ENCODE peak calls at places on chromosomes 13 and 19, in six cellular contexts. One of them, this sample, is unnamed.

GRCh38 chr19:15324791-15325519 is 7.4 kb downstream of the BRD4 start:
- DNase-seq in GM19239: no peak
- DNase-seq in stimulated activated CD8-positive, alpha-beta memory T cell treated with anti-CD3 and anti-CD28 coated beads, Interleukin-15, amount 100 ng/mL, for 24 hours: no peak
- DNase-seq in lower leg skin: no peak
- DNase-seq in amniotic stem cell: no peak
- DNase-seq in B cell: no peak
- DNase-seq in this sample: no peak

GRCh38 chr19:29614046-29614445 is 8.0 kb downstream of the POP4 start:
- DNase-seq in GM19239: no peak
- DNase-seq in stimulated activated CD8-positive, alpha-beta memory T cell treated with anti-CD3 and anti-CD28 coated beads, Interleukin-15, amount 100 ng/mL, for 24 hours: no peak
- DNase-seq in lower leg skin: no peak
- DNase-seq in amniotic stem cell: no peak
- DNase-seq in B cell: no peak
- DNase-seq in this sample: no peak

GRCh38 chr19:3499738-3500428 is 591 bp downstream of the DOHH start:
- DNase-seq in GM19239: no peak
- DNase-seq in stimulated activated CD8-positive, alpha-beta memory T cell treated with anti-CD3 and anti-CD28 coated beads, Interleukin-15, amount 100 ng/mL, for 24 hours: no peak
- DNase-seq in lower leg skin: no peak
- DNase-seq in amniotic stem cell: no peak
- DNase-seq in B cell: no peak
- DNase-seq in this sample: no peak

GRCh38 chr13:25602206-25602605 is 230.4 kb downstream of the ATP8A2 start:
- DNase-seq in GM19239: no peak
- DNase-seq in stimulated activated CD8-positive, alpha-beta memory T cell treated with anti-CD3 and anti-CD28 coated beads, Interleukin-15, amount 100 ng/mL, for 24 hours: no peak
- DNase-seq in lower leg skin: no peak
- DNase-seq in amniotic stem cell: no peak
- DNase-seq in B cell: no peak
- DNase-seq in this sample: no peak

GRCh38 chr19:29622191-29623070 is 16.3 kb downstream of the POP4 start:
- DNase-seq in GM19239: peak
- DNase-seq in stimulated activated CD8-positive, alpha-beta memory T cell treated with anti-CD3 and anti-CD28 coated beads, Interleukin-15, amount 100 ng/mL, for 24 hours: no peak
- DNase-seq in lower leg skin: no peak
- DNase-seq in amniotic stem cell: no peak
- DNase-seq in B cell: no peak
- DNase-seq in this sample: no peak

GRCh38 chr19:4518345-4519171 is at the start of gene PLIN4:
- DNase-seq in GM19239: no peak
- DNase-seq in stimulated activated CD8-positive, alpha-beta memory T cell treated with anti-CD3 and anti-CD28 coated beads, Interleukin-15, amount 100 ng/mL, for 24 hours: no peak
- DNase-seq in lower leg skin: no peak
- DNase-seq in amniotic stem cell: no peak
- DNase-seq in B cell: no peak
- DNase-seq in this sample: no peak

GRCh38 chr19:48895226-48895625 is 3.3 kb downstream of the TULP2 start:
- DNase-seq in GM19239: no peak
- DNase-seq in stimulated activated CD8-positive, alpha-beta memory T cell treated with anti-CD3 and anti-CD28 coated beads, Interleukin-15, amount 100 ng/mL, for 24 hours: no peak
- DNase-seq in lower leg skin: no peak
- DNase-seq in amniotic stem cell: no peak
- DNase-seq in B cell: no peak
- DNase-seq in this sample: no peak

GRCh38 chr19:51386882-51387520 is 773 bp downstream of the LIM2 start:
- DNase-seq in GM19239: no peak
- DNase-seq in stimulated activated CD8-positive, alpha-beta memory T cell treated with anti-CD3 and anti-CD28 coated beads, Interleukin-15, amount 100 ng/mL, for 24 hours: no peak
- DNase-seq in lower leg skin: no peak
- DNase-seq in amniotic stem cell: no peak
- DNase-seq in B cell: no peak
- DNase-seq in this sample: no peak

GRCh38 chr19:20359933-20360720 is 193.1 kb downstream of the ZNF486 start:
- DNase-seq in GM19239: no peak
- DNase-seq in stimulated activated CD8-positive, alpha-beta memory T cell treated with anti-CD3 and anti-CD28 coated beads, Interleukin-15, amount 100 ng/mL, for 24 hours: no peak
- DNase-seq in lower leg skin: no peak
- DNase-seq in amniotic stem cell: no peak
- DNase-seq in B cell: no peak
- DNase-seq in this sample: no peak

GRCh38 chr19:48194041-48194871 is 23.8 kb downstream of the ZSWIM9 start:
- DNase-seq in GM19239: peak
- DNase-seq in stimulated activated CD8-positive, alpha-beta memory T cell treated with anti-CD3 and anti-CD28 coated beads, Interleukin-15, amount 100 ng/mL, for 24 hours: no peak
- DNase-seq in lower leg skin: no peak
- DNase-seq in amniotic stem cell: no peak
- DNase-seq in B cell: no peak
- DNase-seq in this sample: no peak

GRCh38 chr13:36919833-36920611 is at the start of gene SMAD9:
- DNase-seq in GM19239: peak
- DNase-seq in stimulated activated CD8-positive, alpha-beta memory T cell treated with anti-CD3 and anti-CD28 coated beads, Interleukin-15, amount 100 ng/mL, for 24 hours: no peak
- DNase-seq in lower leg skin: peak
- DNase-seq in amniotic stem cell: peak
- DNase-seq in B cell: no peak
- DNase-seq in this sample: no peak

GRCh38 chr13:42549555-42549941 is 24.4 kb upstream of the TNFSF11 start:
- DNase-seq in GM19239: no peak
- DNase-seq in stimulated activated CD8-positive, alpha-beta memory T cell treated with anti-CD3 and anti-CD28 coated beads, Interleukin-15, amount 100 ng/mL, for 24 hours: no peak
- DNase-seq in lower leg skin: no peak
- DNase-seq in amniotic stem cell: no peak
- DNase-seq in B cell: no peak
- DNase-seq in this sample: no peak

GRCh38 chr13:44815507-44816074 is 173.7 kb downstream of the NUFIP1 start:
- DNase-seq in GM19239: peak
- DNase-seq in stimulated activated CD8-positive, alpha-beta memory T cell treated with anti-CD3 and anti-CD28 coated beads, Interleukin-15, amount 100 ng/mL, for 24 hours: no peak
- DNase-seq in lower leg skin: peak
- DNase-seq in amniotic stem cell: peak
- DNase-seq in B cell: no peak
- DNase-seq in this sample: no peak